ENCODE peak calls at places on chromosomes 4 and X, in ten cellular contexts. One of them, this sample, is unnamed.

GRCh38 chr4:169485791-169486742 is 126.3 kb downstream of the NEK1 start:
- DNase-seq in effector CD4-positive, alpha-beta T cell: no peak
- DNase-seq in sciatic nerve: no peak
- DNase-seq in non-pigmented ciliary epithelial cell: no peak
- DNase-seq in GM04503: peak
- DNase-seq in left colon: no peak
- DNase-seq in lung microvascular endothelial cell: peak
- DNase-seq in tibial artery: no peak
- DNase-seq in thoracic aorta: no peak
- DNase-seq in M059J: peak
- DNase-seq in this sample: peak

GRCh38 chr4:156619154-156619934 is 352.3 kb downstream of the PDGFC start:
- DNase-seq in M059J: peak
- DNase-seq in GM04503: no peak
- DNase-seq in lung microvascular endothelial cell: no peak
- DNase-seq in effector CD4-positive, alpha-beta T cell: no peak
- DNase-seq in non-pigmented ciliary epithelial cell: no peak
- DNase-seq in tibial artery: no peak
- DNase-seq in sciatic nerve: no peak
- DNase-seq in thoracic aorta: no peak
- DNase-seq in left colon: no peak
- DNase-seq in this sample: no peak

GRCh38 chr4:31516520-31516919 is 796.4 kb downstream of the PCDH7 start:
- DNase-seq in non-pigmented ciliary epithelial cell: no peak
- DNase-seq in tibial artery: no peak
- DNase-seq in lung microvascular endothelial cell: no peak
- DNase-seq in GM04503: no peak
- DNase-seq in thoracic aorta: no peak
- DNase-seq in sciatic nerve: no peak
- DNase-seq in left colon: no peak
- DNase-seq in M059J: no peak
- DNase-seq in effector CD4-positive, alpha-beta T cell: no peak
- DNase-seq in this sample: no peak

GRCh38 chr4:110614173-110614948 is 8.5 kb downstream of the PITX2 start:
- DNase-seq in tibial artery: no peak
- DNase-seq in GM04503: no peak
- DNase-seq in lung microvascular endothelial cell: no peak
- DNase-seq in sciatic nerve: no peak
- DNase-seq in thoracic aorta: no peak
- DNase-seq in left colon: no peak
- DNase-seq in effector CD4-positive, alpha-beta T cell: no peak
- DNase-seq in non-pigmented ciliary epithelial cell: no peak
- DNase-seq in M059J: no peak
- DNase-seq in this sample: no peak

GRCh38 chr4:97139796-97140195 is 1003.5 kb downstream of the STPG2 start:
- DNase-seq in tibial artery: no peak
- DNase-seq in effector CD4-positive, alpha-beta T cell: no peak
- DNase-seq in thoracic aorta: no peak
- DNase-seq in lung microvascular endothelial cell: no peak
- DNase-seq in M059J: no peak
- DNase-seq in sciatic nerve: no peak
- DNase-seq in left colon: no peak
- DNase-seq in non-pigmented ciliary epithelial cell: no peak
- DNase-seq in GM04503: no peak
- DNase-seq in this sample: no peak

GRCh38 chr4:26248647-26249046 is 72.2 kb upstream of the RBPJ start:
- DNase-seq in GM04503: no peak
- DNase-seq in non-pigmented ciliary epithelial cell: peak
- DNase-seq in left colon: no peak
- DNase-seq in lung microvascular endothelial cell: no peak
- DNase-seq in tibial artery: no peak
- DNase-seq in effector CD4-positive, alpha-beta T cell: no peak
- DNase-seq in sciatic nerve: no peak
- DNase-seq in thoracic aorta: no peak
- DNase-seq in M059J: peak
- DNase-seq in this sample: no peak

GRCh38 chrX:69530306-69530705 is 26.2 kb downstream of the NALF2 start:
- DNase-seq in GM04503: no peak
- DNase-seq in effector CD4-positive, alpha-beta T cell: no peak
- DNase-seq in tibial artery: no peak
- DNase-seq in left colon: no peak
- DNase-seq in lung microvascular endothelial cell: no peak
- DNase-seq in sciatic nerve: no peak
- DNase-seq in non-pigmented ciliary epithelial cell: no peak
- DNase-seq in thoracic aorta: no peak
- DNase-seq in M059J: no peak
- DNase-seq in this sample: no peak

GRCh38 chrX:138856881-138857280 is 145.4 kb upstream of the FGF13 start:
- DNase-seq in tibial artery: no peak
- DNase-seq in GM04503: no peak
- DNase-seq in non-pigmented ciliary epithelial cell: no peak
- DNase-seq in M059J: peak
- DNase-seq in thoracic aorta: no peak
- DNase-seq in lung microvascular endothelial cell: no peak
- DNase-seq in left colon: no peak
- DNase-seq in sciatic nerve: no peak
- DNase-seq in effector CD4-positive, alpha-beta T cell: no peak
- DNase-seq in this sample: no peak

GRCh38 chr4:3045500-3045850 is 28.9 kb downstream of the HTT-AS start:
- DNase-seq in effector CD4-positive, alpha-beta T cell: peak
- DNase-seq in lung microvascular endothelial cell: peak
- DNase-seq in left colon: peak
- DNase-seq in thoracic aorta: no peak
- DNase-seq in sciatic nerve: peak
- DNase-seq in M059J: peak
- DNase-seq in tibial artery: peak
- DNase-seq in GM04503: no peak
- DNase-seq in non-pigmented ciliary epithelial cell: peak
- DNase-seq in this sample: no peak

GRCh38 chrX:109732319-109732779 is 708 bp downstream of the ACSL4 start:
- DNase-seq in sciatic nerve: no peak
- DNase-seq in lung microvascular endothelial cell: peak
- DNase-seq in effector CD4-positive, alpha-beta T cell: no peak
- DNase-seq in tibial artery: no peak
- DNase-seq in M059J: peak
- DNase-seq in thoracic aorta: no peak
- DNase-seq in non-pigmented ciliary epithelial cell: no peak
- DNase-seq in left colon: no peak
- DNase-seq in GM04503: no peak
- DNase-seq in this sample: peak

GRCh38 chr4:3201718-3202702 is 46.9 kb upstream of the MSANTD1 start:
- DNase-seq in M059J: peak
- DNase-seq in tibial artery: peak
- DNase-seq in non-pigmented ciliary epithelial cell: peak
- DNase-seq in sciatic nerve: peak
- DNase-seq in thoracic aorta: no peak
- DNase-seq in left colon: no peak
- DNase-seq in effector CD4-positive, alpha-beta T cell: peak
- DNase-seq in lung microvascular endothelial cell: peak
- DNase-seq in GM04503: no peak
- DNase-seq in this sample: no peak

GRCh38 chr4:24805566-24805965 is 10.2 kb downstream of the SOD3 start:
- DNase-seq in lung microvascular endothelial cell: no peak
- DNase-seq in tibial artery: no peak
- DNase-seq in thoracic aorta: no peak
- DNase-seq in left colon: no peak
- DNase-seq in sciatic nerve: no peak
- DNase-seq in GM04503: no peak
- DNase-seq in non-pigmented ciliary epithelial cell: no peak
- DNase-seq in M059J: no peak
- DNase-seq in effector CD4-positive, alpha-beta T cell: no peak
- DNase-seq in this sample: no peak

GRCh38 chr4:183185018-183185417 is 86.0 kb downstream of the WWC2 start:
- DNase-seq in thoracic aorta: no peak
- DNase-seq in left colon: no peak
- DNase-seq in effector CD4-positive, alpha-beta T cell: no peak
- DNase-seq in lung microvascular endothelial cell: peak
- DNase-seq in GM04503: no peak
- DNase-seq in M059J: peak
- DNase-seq in non-pigmented ciliary epithelial cell: peak
- DNase-seq in tibial artery: no peak
- DNase-seq in sciatic nerve: no peak
- DNase-seq in this sample: peak

GRCh38 chr4:38223306-38223705 is 263.1 kb downstream of the PTTG2 start:
- DNase-seq in GM04503: no peak
- DNase-seq in M059J: peak
- DNase-seq in non-pigmented ciliary epithelial cell: no peak
- DNase-seq in left colon: no peak
- DNase-seq in lung microvascular endothelial cell: no peak
- DNase-seq in effector CD4-positive, alpha-beta T cell: no peak
- DNase-seq in sciatic nerve: no peak
- DNase-seq in thoracic aorta: no peak
- DNase-seq in tibial artery: no peak
- DNase-seq in this sample: no peak

GRCh38 chrX:92247076-92247475 is 467.9 kb downstream of the PCDH11X start:
- DNase-seq in lung microvascular endothelial cell: no peak
- DNase-seq in left colon: no peak
- DNase-seq in thoracic aorta: no peak
- DNase-seq in tibial artery: no peak
- DNase-seq in sciatic nerve: no peak
- DNase-seq in GM04503: no peak
- DNase-seq in M059J: peak
- DNase-seq in non-pigmented ciliary epithelial cell: peak
- DNase-seq in effector CD4-positive, alpha-beta T cell: no peak
- DNase-seq in this sample: no peak

GRCh38 chrX:118566359-118566758 is 70.7 kb downstream of the DOCK11 start:
- DNase-seq in left colon: no peak
- DNase-seq in thoracic aorta: no peak
- DNase-seq in non-pigmented ciliary epithelial cell: no peak
- DNase-seq in sciatic nerve: no peak
- DNase-seq in M059J: no peak
- DNase-seq in lung microvascular endothelial cell: no peak
- DNase-seq in effector CD4-positive, alpha-beta T cell: no peak
- DNase-seq in GM04503: peak
- DNase-seq in tibial artery: no peak
- DNase-seq in this sample: no peak